ENCODE peak calls at places on chromosomes 4 and X, in four cellular contexts. R is MCF 10A, S is kidney epithelial cell, V is suprapubic skin. P is an unnamed sample.

GRCh38 chrX:69126642-69127041 is 38.6 kb downstream of the PJA1 start:
- DNase-seq in V (no peak), S (no peak), R (no peak), P (no peak)

GRCh38 chr4:158008551-158009218 is 164.1 kb downstream of the GASK1B start:
- DNase-seq in V (no peak), S (no peak), R (peak; percentile 57), P (peak; percentile 84)

GRCh38 chr4:72895408-72895807 is 174.1 kb downstream of the COX18 start:
- DNase-seq in V (no peak), R (peak; percentile 12), S (no peak), P (peak; percentile 31)

GRCh38 chr4:6471303-6472007 is 959 bp downstream of the PPP2R2C start:
- DNase-seq in R (no peak), S (no peak), V (no peak), P (no peak)

GRCh38 chr4:16758206-16758605 is 140.2 kb downstream of the LDB2 start:
- DNase-seq in V (no peak), S (no peak), R (no peak), P (no peak)

GRCh38 chr4:91990726-91991125 is 313.0 kb upstream of the GRID2 start:
- DNase-seq in S (no peak), R (no peak), V (no peak), P (no peak)

GRCh38 chrX:111270339-111270738 is at the start of gene CAPN6:
- DNase-seq in S (no peak), R (peak; percentile 52), V (peak; percentile 56), P (peak; percentile 0)

GRCh38 chrX:48957477-48957826 is at the start of gene OTUD5:
- DNase-seq in V (peak; percentile 78), R (no peak), S (no peak), P (no peak)

GRCh38 chr4:71604785-71605184 is 179.1 kb downstream of the GC start:
- DNase-seq in R (no peak), V (no peak), S (no peak), P (no peak)

GRCh38 chr4:40057540-40058091 is 966 bp downstream of the N4BP2 start:
- DNase-seq in V (peak; percentile 86), S (peak; percentile 91), R (peak; percentile 97), P (peak; percentile 98)

GRCh38 chr4:26779674-26780073 is 81.0 kb upstream of the STIM2 start:
- DNase-seq in S (no peak), V (no peak), R (peak; percentile 98), P (peak; percentile 14)

GRCh38 chr4:6937201-6937600 is 27.6 kb downstream of the TBC1D14 start:
- DNase-seq in V (no peak), R (no peak), S (no peak), P (no peak)

GRCh38 chr4:143587703-143588102 is 74.2 kb downstream of the SMARCA5 start:
- DNase-seq in V (no peak), R (peak; percentile 45), S (no peak), P (peak; percentile 23)

GRCh38 chr4:26185436-26185835 is 135.4 kb upstream of the RBPJ start:
- DNase-seq in V (no peak), R (no peak), S (no peak), P (no peak)

GRCh38 chr4:100290585-100290984 is 100.3 kb upstream of the DDIT4L start:
- DNase-seq in V (no peak), S (no peak), R (no peak), P (no peak)

GRCh38 chr4:67721770-67722597 is 21.0 kb upstream of the UBA6 start:
- DNase-seq in R (peak; percentile 38), S (no peak), V (no peak), P (peak; percentile 58)

GRCh38 chr4:134276476-134276875 is 74.9 kb upstream of the PABPC4L start:
- DNase-seq in R (no peak), S (no peak), V (no peak), P (no peak)

GRCh38 chr4:179415842-179416223 is 1973.6 kb upstream of the AGA start:
- DNase-seq in V (no peak), R (peak; percentile 4), S (peak; percentile 19), P (no peak)

GRCh38 chr4:184014301-184014700 is 109.2 kb downstream of the STOX2 start:
- DNase-seq in S (no peak), R (no peak), V (no peak), P (no peak)

GRCh38 chrX:132968282-132968681 is 9.9 kb upstream of the HS6ST2 start:
- DNase-seq in S (no peak), V (no peak), R (peak; percentile 11), P (peak; percentile 47)

GRCh38 chrX:49089553-49089952 is 9.9 kb upstream of the WDR45 start:
- DNase-seq in S (no peak), V (no peak), R (no peak), P (no peak)

GRCh38 chrX:50988649-50989048 is 78.1 kb downstream of the BMP15 start:
- DNase-seq in R (peak; percentile 62), V (no peak), S (no peak), P (peak; percentile 52)

GRCh38 chr4:140066031-140066930 is 87.7 kb downstream of the MAML3 start:
- DNase-seq in S (no peak), R (no peak), V (no peak), P (no peak)

GRCh38 chr4:186819357-186820086 is 95.9 kb upstream of the FAT1 start:
- DNase-seq in S (no peak), V (no peak), R (no peak), P (no peak)

GRCh38 chrX:115499112-115499805 is 61.7 kb upstream of the PLS3 start:
- DNase-seq in R (no peak), V (no peak), S (no peak), P (peak; percentile 44)

GRCh38 chr4:181578911-181579310 is 664.3 kb upstream of the TENM3 start:
- DNase-seq in V (no peak), R (no peak), S (no peak), P (peak; percentile 8)

GRCh38 chr4:143482753-143483362 is 30.6 kb upstream of the SMARCA5 start:
- DNase-seq in R (peak; percentile 57), S (no peak), V (no peak), P (peak; percentile 82)

GRCh38 chrX:45347877-45348675 is 147.4 kb upstream of the DIPK2B start:
- DNase-seq in S (no peak), R (no peak), V (no peak), P (peak; percentile 23)

GRCh38 chr4:158302076-158302866 is 92.0 kb downstream of the TMEM144 start:
- DNase-seq in S (no peak), V (no peak), R (peak; percentile 69), P (peak; percentile 73)

GRCh38 chr4:41420576-41420975 is 117.4 kb upstream of the LIMCH1 start:
- DNase-seq in V (no peak), R (no peak), S (no peak), P (no peak)

GRCh38 chrX:124719060-124719459 is 372.7 kb downstream of the SH2D1A start:
- DNase-seq in V (no peak), R (no peak), S (no peak), P (no peak)

GRCh38 chr4:4872148-4872903 is 12.9 kb downstream of the MSX1 start:
- DNase-seq in V (no peak), R (no peak), S (no peak), P (no peak)

GRCh38 chr4:6755088-6755753 is 27.3 kb upstream of the KIAA0232 start:
- DNase-seq in R (no peak), S (no peak), V (no peak), P (no peak)

GRCh38 chrX:69556094-69557011 is 52.2 kb downstream of the NALF2 start:
- DNase-seq in V (no peak), S (peak; percentile 7), R (peak; percentile 89), P (peak; percentile 88)

GRCh38 chr4:106691749-106692148 is 323.2 kb upstream of the GIMD1 start:
- DNase-seq in V (no peak), R (peak; percentile 9), S (no peak), P (peak; percentile 59)
- TF ChIP-seq CTCF in V (no peak), R (no peak), S (no peak), P (peak; percentile 55)

DNA sequence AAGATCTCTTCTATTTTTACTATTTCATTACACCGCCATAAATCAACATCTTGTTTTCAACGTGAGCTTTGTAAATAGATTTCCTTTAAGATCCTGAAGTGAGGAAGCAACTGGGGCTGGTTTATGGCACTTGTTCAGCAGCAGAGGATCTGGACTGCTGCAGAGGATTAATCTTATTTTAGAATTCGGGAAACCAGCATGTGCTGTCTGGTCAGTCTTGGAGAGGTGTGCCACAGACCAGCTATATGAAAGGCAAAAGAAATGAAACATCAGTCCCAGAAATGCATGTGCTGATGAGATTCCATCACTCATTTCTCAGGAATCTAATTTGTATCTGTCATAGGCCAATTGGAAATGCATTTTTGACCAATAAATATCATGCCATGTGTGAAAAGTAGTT is 23.4 kb downstream of the PRDM8 start:
- DNase-seq in S (no peak), V (no peak), R (no peak), P (no peak)
- TF ChIP-seq CTCF in S (no peak), V (no peak), R (no peak), P (no peak)

GRCh38 chr4:24476209-24476781 is 108.1 kb downstream of the DHX15 start:
- DNase-seq in R (peak; percentile 29), V (no peak), S (no peak), P (peak; percentile 60)
- TF ChIP-seq CTCF in R (peak; percentile 34), V (peak; percentile 52), S (peak; percentile 58), P (peak; percentile 67)

GRCh38 chr4:150402968-150403367 is 179.0 kb upstream of the MAB21L2 start:
- DNase-seq in R (peak; percentile 8), S (peak; percentile 35), V (no peak), P (peak; percentile 36)
- TF ChIP-seq CTCF in R (no peak), S (no peak), V (no peak), P (no peak)

DNA sequence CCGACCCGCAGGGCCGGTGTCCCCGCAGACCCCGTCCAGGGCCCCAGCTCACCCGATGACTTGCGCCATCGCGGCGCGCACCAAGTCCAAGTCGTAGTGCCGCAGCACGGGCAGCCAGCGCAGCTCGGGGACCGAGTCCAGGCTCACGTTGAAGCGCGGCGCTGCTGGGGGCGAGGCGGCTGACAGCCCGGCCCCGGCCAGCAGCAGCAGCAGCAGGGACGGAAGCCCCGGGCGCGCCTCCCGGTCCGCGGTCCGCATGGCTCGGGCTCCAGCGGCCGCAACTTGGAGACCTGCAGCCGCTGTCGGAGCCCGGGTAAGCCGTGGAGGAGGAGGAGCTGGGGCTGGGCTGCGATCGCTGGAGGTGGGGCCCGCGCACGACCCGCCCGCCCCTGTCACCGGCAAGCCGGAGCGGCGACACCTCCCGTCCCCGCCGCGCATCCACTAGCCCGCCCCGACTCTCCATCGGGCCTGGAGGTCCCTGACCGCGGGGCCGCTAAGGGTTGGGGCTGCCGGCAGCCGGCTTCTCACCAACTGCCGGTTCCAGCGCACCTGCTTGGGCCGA is at the start of gene NAAA:
- DNase-seq in R (peak; percentile 65), V (peak; percentile 93), S (no peak), P (peak; percentile 68)
- TF ChIP-seq CTCF in R (peak; percentile 24), V (no peak), S (peak; percentile 26), P (peak; percentile 10)

DNA sequence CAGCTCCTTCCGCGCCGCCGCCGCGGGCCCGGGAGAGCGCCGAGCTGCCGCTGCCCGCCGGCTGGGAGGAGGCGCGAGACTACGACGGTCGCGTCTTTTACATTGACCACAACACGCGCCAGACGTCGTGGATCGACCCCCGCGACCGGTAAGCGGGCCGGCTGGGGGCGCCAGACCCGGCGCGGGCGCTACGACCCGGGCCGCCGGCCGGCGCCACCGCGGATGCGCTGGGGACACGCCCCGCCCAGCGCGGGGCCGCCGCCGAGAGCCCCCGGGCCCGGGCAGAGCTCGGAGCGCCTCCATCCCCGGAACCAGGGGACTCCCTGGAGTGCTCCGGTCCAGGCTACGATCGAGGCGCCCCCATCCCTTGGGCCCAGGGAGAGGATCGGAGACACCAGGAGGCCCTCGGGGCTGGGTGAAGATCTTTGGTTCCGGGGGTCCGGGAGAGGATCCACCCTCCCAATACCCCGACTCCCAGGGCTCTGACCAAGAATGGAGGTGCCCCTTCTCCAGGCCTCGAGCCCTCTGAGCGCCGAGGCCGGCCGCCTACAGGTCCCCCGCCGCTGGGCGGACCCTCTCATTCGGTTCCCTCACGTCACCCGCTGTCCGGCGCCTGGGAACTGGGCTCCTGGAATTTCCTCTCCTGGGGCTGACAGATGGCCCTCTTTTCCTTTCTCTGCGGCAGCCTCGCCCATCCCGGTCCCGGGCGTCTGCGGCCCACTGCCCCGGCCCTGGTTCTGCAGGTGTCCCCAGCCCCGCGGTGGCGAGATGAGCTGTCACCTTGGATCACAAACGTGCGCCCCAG is 48.8 kb downstream of the CLDN34 start:
- DNase-seq in S (no peak), V (peak; percentile 78), R (no peak), P (no peak)
- TF ChIP-seq CTCF in S (no peak), V (no peak), R (no peak), P (no peak)